ENCODE peak calls at places on chromosomes 11 and 22, in seven cellular contexts. G is NCI-H446, J is GM12864, V is adipocyte, Q is MV-4-11, I is cardiac fibroblast, D is AG08396. K is an unnamed sample.

GRCh38 chr11:81331611-81332205 is 1402.0 kb downstream of the FAM181B start:
- DNase-seq in G (no peak), Q (no peak), V (no peak), D (no peak), I (no peak), J (no peak), K (no peak)

GRCh38 chr11:65856689-65857499 is 1.1 kb downstream of the CFL1 start:
- DNase-seq in I (peak), V (peak), Q (peak), G (peak), J (no peak), D (peak), K (peak)

GRCh38 chr11:117856252-117856651 is 20.2 kb downstream of the FXYD6 start:
- DNase-seq in J (no peak), D (no peak), I (no peak), G (no peak), V (no peak), Q (no peak), K (no peak)

GRCh38 chr11:76636826-76637460 is 33.6 kb downstream of the LRRC32 start:
- DNase-seq in D (no peak), G (no peak), I (no peak), Q (no peak), J (no peak), V (no peak), K (no peak)

GRCh38 chr11:94501522-94501921 is 7.7 kb downstream of the ANKRD49 start:
- DNase-seq in Q (no peak), G (no peak), I (no peak), D (no peak), V (no peak), J (no peak), K (no peak)

GRCh38 chr11:118291453-118291852 is 13.1 kb upstream of the CD3E start:
- DNase-seq in V (peak), I (peak), D (no peak), J (no peak), G (no peak), Q (no peak), K (peak)

GRCh38 chr11:69669486-69669885 is 5.7 kb downstream of the LTO1 start:
- DNase-seq in I (no peak), D (no peak), J (no peak), G (no peak), Q (no peak), V (no peak), K (no peak)

GRCh38 chr11:118088531-118088930 is 1.8 kb upstream of the SMIM35 start:
- DNase-seq in D (no peak), J (no peak), Q (peak), V (no peak), I (no peak), G (no peak), K (no peak)

GRCh38 chr11:64971421-64972233 is at the start of gene MAJIN:
- DNase-seq in Q (peak), V (no peak), I (peak), G (no peak), D (peak), J (no peak), K (peak)

GRCh38 chr11:15770798-15771414 is 585.4 kb downstream of the SOX6 start:
- DNase-seq in I (peak), Q (peak), J (no peak), G (peak), D (peak), V (peak), K (peak)

GRCh38 chr11:62851807-62852522 is 12.6 kb upstream of the WDR74 start:
- DNase-seq in I (no peak), V (no peak), G (no peak), J (no peak), Q (no peak), D (no peak), K (no peak)

GRCh38 chr22:39292561-39293074 is 26.8 kb downstream of the RPL3 start:
- DNase-seq in I (peak), J (no peak), V (peak), D (peak), Q (peak), G (no peak), K (peak)

GRCh38 chr11:8383627-8384026 is 119.9 kb upstream of the LMO1 start:
- DNase-seq in Q (no peak), D (no peak), V (no peak), I (no peak), G (no peak), J (no peak), K (no peak)

GRCh38 chr22:24104307-24105017 is 76.8 kb upstream of the SUSD2 start:
- DNase-seq in V (no peak), D (no peak), G (no peak), J (no peak), I (no peak), Q (no peak), K (no peak)

GRCh38 chr11:99257131-99257530 is 236.4 kb downstream of the CNTN5 start:
- DNase-seq in Q (peak), J (no peak), I (peak), G (no peak), V (peak), D (no peak), K (peak)

GRCh38 chr22:38335077-38335476 is 17.8 kb upstream of the CSNK1E start:
- DNase-seq in I (peak), Q (no peak), G (no peak), V (peak), D (peak), J (no peak), K (peak)

GRCh38 chr11:78946945-78947914 is 372.6 kb upstream of the NARS2 start:
- DNase-seq in G (no peak), J (no peak), I (no peak), V (peak), D (no peak), Q (no peak), K (no peak)

GRCh38 chr11:27495710-27496300 is 10.8 kb downstream of the LIN7C start:
- DNase-seq in V (no peak), Q (no peak), D (no peak), G (no peak), J (no peak), I (no peak), K (no peak)

GRCh38 chr22:22060200-22061084 is 77.9 kb upstream of the TOP3B start:
- DNase-seq in D (peak), J (no peak), I (peak), G (no peak), V (peak), Q (peak), K (peak)

GRCh38 chr11:7688238-7688826 is 15.0 kb upstream of the CYB5R2 start:
- DNase-seq in I (peak), V (peak), G (no peak), J (no peak), D (peak), Q (no peak), K (peak)

GRCh38 chr22:44995282-44995597 is 14.6 kb downstream of the PHF21B start:
- DNase-seq in G (no peak), V (no peak), J (no peak), Q (no peak), D (no peak), I (no peak), K (no peak)

GRCh38 chr11:64249563-64250405 is 1.5 kb upstream of the PLCB3 start:
- DNase-seq in V (no peak), J (no peak), Q (peak), I (no peak), D (no peak), G (no peak), K (no peak)

GRCh38 chr11:111406589-111406988 is 27.5 kb upstream of the POU2AF1 start:
- DNase-seq in J (no peak), V (peak), D (no peak), I (no peak), Q (no peak), G (no peak), K (no peak)

K was measured in fibroblast of pulmonary artery.